ENCODE peak calls at places on chromosomes 2 and 18, in six cellular contexts. W is Peyer's patch; Y is colonic mucosa; N is CD8-positive, alpha-beta memory T cell; O is pancreas; A is body of pancreas. Q is an unnamed sample.

GRCh38 chr18:33928226-33928625 is 296.5 kb downstream of the NOL4 start:
- DNase-seq in W (no peak), Y (no peak), N (no peak), O (no peak), A (no peak), Q (no peak)

GRCh38 chr18:65516209-65516608 is 234.6 kb upstream of the CDH7 start:
- DNase-seq in W (no peak), Y (no peak), N (no peak), O (no peak), A (no peak), Q (no peak)

GRCh38 chr2:63465633-63466032 is 122.6 kb downstream of the WDPCP start:
- DNase-seq in W (no peak), Y (no peak), N (no peak), O (no peak), A (no peak), Q (no peak)

GRCh38 chr18:75365230-75365629 is 62.3 kb downstream of the SMIM21 start:
- DNase-seq in W (no peak), Y (no peak), N (no peak), O (no peak), A (no peak), Q (no peak)

GRCh38 chr2:101524811-101525430 is 50.0 kb upstream of the RFX8 start:
- DNase-seq in W (no peak), Y (no peak), N (no peak), O (no peak), A (no peak), Q (no peak)

GRCh38 chr2:127121776-127122176 is 14.8 kb upstream of the BIN1 start:
- DNase-seq in W (no peak), Y (peak; percentile 18), N (no peak), O (no peak), A (no peak), Q (no peak)

GRCh38 chr2:234974501-234975385 is 22.9 kb downstream of the SH3BP4 start:
- DNase-seq in W (no peak), Y (no peak), N (no peak), O (peak; percentile 65), A (peak; percentile 77), Q (no peak)

GRCh38 chr18:53850918-53851317 is 373.6 kb downstream of the MBD2 start:
- DNase-seq in W (no peak), Y (no peak), N (no peak), O (no peak), A (no peak), Q (no peak)

GRCh38 chr18:33264566-33264965 is 176.0 kb downstream of the CCDC178 start:
- DNase-seq in W (no peak), Y (no peak), N (no peak), O (no peak), A (no peak), Q (no peak)

GRCh38 chr18:26190506-26190905 is 35.7 kb upstream of the TAF4B start:
- DNase-seq in W (peak; percentile 66), Y (no peak), N (peak; percentile 63), O (no peak), A (no peak), Q (no peak)

GRCh38 chr18:14907420-14907819 is 159.4 kb downstream of the ANKRD30B start:
- DNase-seq in W (no peak), Y (no peak), N (no peak), O (no peak), A (no peak), Q (no peak)

GRCh38 chr18:14900435-14900834 is 152.5 kb downstream of the ANKRD30B start:
- DNase-seq in W (no peak), Y (no peak), N (no peak), O (no peak), A (no peak), Q (no peak)

GRCh38 chr18:14908541-14908940 is 160.6 kb downstream of the ANKRD30B start:
- DNase-seq in W (no peak), Y (no peak), N (no peak), O (no peak), A (no peak), Q (no peak)

GRCh38 chr18:14905979-14906378 is 158.0 kb downstream of the ANKRD30B start:
- DNase-seq in W (no peak), Y (no peak), N (no peak), O (no peak), A (no peak), Q (no peak)

GRCh38 chr18:14905350-14905749 is 157.4 kb downstream of the ANKRD30B start:
- DNase-seq in W (no peak), Y (no peak), N (no peak), O (no peak), A (no peak), Q (no peak)
- H3K9me3 ChIP-seq in W (no peaks in the 10 kb centered on the region), Y (no peaks in the 10 kb centered on the region), N (no peaks in the 10 kb centered on the region), O (no peaks in the 10 kb centered on the region), A (no peaks in the 10 kb centered on the region), Q (no peaks in the 10 kb centered on the region)

GRCh38 chr2:2804528-2804927 is 473.5 kb upstream of the MYT1L start:
- DNase-seq in W (no peak), Y (no peak), N (no peak), O (no peak), A (no peak), Q (no peak)
- H3K9me3 ChIP-seq in W (peaks cover 2% of the 10 kb centered on the region), Y (no peaks in the 10 kb centered on the region), N (no peaks in the 10 kb centered on the region), O (no peaks in the 10 kb centered on the region), A (no peaks in the 10 kb centered on the region), Q (peaks cover 17% of the 10 kb centered on the region)

DNA sequence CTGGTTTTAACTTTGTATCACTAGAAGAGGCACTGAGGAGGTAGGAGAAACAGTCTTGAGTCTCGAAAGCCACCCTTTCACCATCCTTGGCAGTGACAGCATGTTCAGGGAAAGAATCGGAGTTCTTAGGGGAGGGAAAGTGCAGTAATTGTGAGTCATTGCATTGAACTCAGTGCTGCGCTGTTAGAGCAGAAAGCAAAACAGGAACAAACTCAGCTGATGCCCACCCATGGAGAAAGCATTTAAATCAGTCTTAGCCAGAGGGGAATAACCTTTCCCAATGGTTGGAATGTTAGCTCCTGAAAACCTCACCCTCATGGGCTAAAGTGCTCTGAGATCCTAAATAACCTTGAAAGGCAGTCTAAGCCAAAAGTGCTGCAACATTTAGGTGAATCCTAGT is 845.6 kb upstream of the CNTNAP5 start:
- DNase-seq in W (no peak), Y (no peak), N (no peak), O (no peak), A (no peak), Q (no peak)
- H3K9me3 ChIP-seq in W (peaks cover 6% of the 10 kb centered on the region), Y (no peaks in the 10 kb centered on the region), N (no peaks in the 10 kb centered on the region), O (no peaks in the 10 kb centered on the region), A (no peaks in the 10 kb centered on the region), Q (no peaks in the 10 kb centered on the region)

DNA sequence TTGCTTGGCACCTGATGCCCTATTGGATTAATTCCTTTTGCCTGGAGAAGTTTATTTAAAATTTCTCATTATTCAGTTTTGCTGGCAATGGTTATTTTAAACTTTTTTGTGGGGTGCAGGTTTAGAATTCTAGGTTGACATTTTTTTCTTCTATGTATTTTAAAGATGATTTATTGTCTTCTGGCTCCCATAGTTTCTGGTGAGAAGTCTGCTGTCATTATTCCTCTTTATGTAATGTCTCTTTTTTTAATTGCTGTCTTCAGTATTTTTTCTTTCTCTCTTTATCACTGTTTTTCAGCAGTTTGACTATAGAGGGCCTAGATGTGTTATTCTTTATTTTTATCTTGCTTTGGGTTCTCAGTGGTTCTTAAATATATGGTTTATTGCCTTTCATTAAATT is 182.2 kb upstream of the STON1 start:
- DNase-seq in W (no peak), Y (no peak), N (no peak), O (no peak), A (no peak), Q (no peak)
- H3K9me3 ChIP-seq in W (peaks cover 13% of the 10 kb centered on the region), Y (peaks cover 8% of the 10 kb centered on the region), N (peaks cover 12% of the 10 kb centered on the region), O (no peaks in the 10 kb centered on the region), A (no peaks in the 10 kb centered on the region), Q (peaks cover 7% of the 10 kb centered on the region)

GRCh38 chr18:1292167-1292566 is 387.5 kb downstream of the ADCYAP1 start:
- DNase-seq in W (no peak), Y (no peak), N (no peak), O (no peak), A (no peak), Q (no peak)

GRCh38 chr18:1296237-1296636 is 391.6 kb downstream of the ADCYAP1 start:
- DNase-seq in W (no peak), Y (no peak), N (no peak), O (no peak), A (no peak), Q (no peak)

GRCh38 chr18:1294229-1294628 is 389.6 kb downstream of the ADCYAP1 start:
- DNase-seq in W (no peak), Y (no peak), N (no peak), O (peak; percentile 72), A (peak; percentile 81), Q (no peak)
- H3K9me3 ChIP-seq in W (peaks cover 2% of the 10 kb centered on the region), Y (no peaks in the 10 kb centered on the region), N (no peaks in the 10 kb centered on the region), O (no peaks in the 10 kb centered on the region), A (no peaks in the 10 kb centered on the region), Q (peaks cover 3% of the 10 kb centered on the region)

Q was measured in lung.